ENCODE peak calls at places on chromosomes 2 and 18, in eight cellular contexts. B, O, Q, U, V, D, F and W are unnamed samples.

GRCh38 chr2:68807821-68808266 is 63.4 kb downstream of the BMP10 start:
- DNase-seq in B (no peak), O (peak), Q (no peak), U (no peak), V (peak), D (no peak), F (peak), W (peak)

GRCh38 chr2:226849349-226849748 is 13.5 kb downstream of the RHBDD1 start:
- DNase-seq in B (no peak), O (no peak), Q (no peak), U (no peak), V (no peak), D (no peak), F (no peak), W (no peak)

GRCh38 chr18:35203001-35203553 is 37.8 kb upstream of the ZNF397 start:
- DNase-seq in B (no peak), O (peak), Q (no peak), U (no peak), V (no peak), D (no peak), F (no peak), W (no peak)

GRCh38 chr2:20450201-20451108 is 3.6 kb downstream of the RHOB start:
- DNase-seq in B (no peak), O (peak), Q (no peak), U (no peak), V (peak), D (peak), F (peak), W (no peak)

GRCh38 chr2:62578837-62579640 is 73.0 kb upstream of the TMEM17 start:
- DNase-seq in B (no peak), O (no peak), Q (peak), U (peak), V (peak), D (peak), F (peak), W (peak)

GRCh38 chr2:12059616-12060441 is 313.4 kb downstream of the LPIN1 start:
- DNase-seq in B (no peak), O (peak), Q (no peak), U (no peak), V (peak), D (no peak), F (peak), W (no peak)

GRCh38 chr2:220101902-220102301 is 474.5 kb downstream of the SLC4A3 start:
- DNase-seq in B (no peak), O (peak), Q (no peak), U (no peak), V (no peak), D (no peak), F (no peak), W (no peak)

GRCh38 chr18:75868031-75868430 is 440.5 kb upstream of the SMIM21 start:
- DNase-seq in B (no peak), O (no peak), Q (no peak), U (no peak), V (no peak), D (no peak), F (no peak), W (no peak)

GRCh38 chr2:220904015-220904414 is 668.1 kb downstream of the EPHA4 start:
- DNase-seq in B (no peak), O (no peak), Q (no peak), U (no peak), V (no peak), D (no peak), F (no peak), W (no peak)

GRCh38 chr18:46563317-46563716 is 93.7 kb downstream of the LOXHD1 start:
- DNase-seq in B (no peak), O (no peak), Q (no peak), U (no peak), V (no peak), D (no peak), F (no peak), W (no peak)

GRCh38 chr2:1569879-1570450 is 156.7 kb downstream of the TPO start:
- DNase-seq in B (no peak), O (no peak), Q (no peak), U (no peak), V (no peak), D (no peak), F (no peak), W (no peak)

GRCh38 chr2:2254206-2254605 is 76.9 kb downstream of the MYT1L start:
- DNase-seq in B (no peak), O (no peak), Q (no peak), U (no peak), V (no peak), D (no peak), F (no peak), W (no peak)

GRCh38 chr2:164625378-164625971 is 4.2 kb upstream of the GRB14 start:
- DNase-seq in B (no peak), O (peak), Q (peak), U (peak), V (no peak), D (peak), F (peak), W (peak)

GRCh38 chr2:5433855-5434254 is 258.3 kb upstream of the SOX11 start:
- DNase-seq in B (no peak), O (no peak), Q (no peak), U (no peak), V (no peak), D (no peak), F (no peak), W (no peak)

GRCh38 chr2:127377262-127377661 is 10.5 kb downstream of the MAP3K2 start:
- DNase-seq in B (no peak), O (no peak), Q (no peak), U (no peak), V (no peak), D (no peak), F (no peak), W (no peak)

GRCh38 chr2:5521462-5521861 is 170.7 kb upstream of the SOX11 start:
- DNase-seq in B (no peak), O (no peak), Q (no peak), U (no peak), V (no peak), D (no peak), F (no peak), W (no peak)

GRCh38 chr2:31940920-31941319 is 69.9 kb downstream of the MEMO1 start:
- DNase-seq in B (no peak), O (no peak), Q (no peak), U (no peak), V (no peak), D (no peak), F (peak), W (peak)